ENCODE peak calls at places on chromosomes 13 and 19, in four cellular contexts. One of them, this sample, is unnamed.

GRCh38 chr13:110408286-110408685 is 101.2 kb downstream of the COL4A2 start:
- DNase-seq in H1: no peak
- DNase-seq in GM12878: no peak
- DNase-seq in K562: no peak
- DNase-seq in this sample: no peak

GRCh38 chr19:40294560-40294959 is 9.4 kb upstream of the AKT2 start:
- DNase-seq in H1: no peak
- DNase-seq in K562: no peak
- DNase-seq in GM12878: no peak
- DNase-seq in this sample: no peak

GRCh38 chr13:27425151-27425917 is 915 bp downstream of the GTF3A start:
- DNase-seq in H1: no peak
- DNase-seq in GM12878: no peak
- DNase-seq in K562: no peak
- DNase-seq in this sample: no peak

GRCh38 chr13:106003651-106004050 is 531.8 kb downstream of the EFNB2 start:
- DNase-seq in GM12878: no peak
- DNase-seq in K562: no peak
- DNase-seq in H1: no peak
- DNase-seq in this sample: no peak

GRCh38 chr19:30206187-30206586 is 166.0 kb upstream of the ZNF536 start:
- DNase-seq in GM12878: no peak
- DNase-seq in H1: no peak
- DNase-seq in K562: no peak
- DNase-seq in this sample: no peak

GRCh38 chr13:95083758-95084157 is 217.5 kb downstream of the ABCC4 start:
- DNase-seq in H1: no peak
- DNase-seq in K562: no peak
- DNase-seq in GM12878: no peak
- DNase-seq in this sample: peak

GRCh38 chr13:109626386-109627171 is 159.8 kb downstream of the IRS2 start:
- DNase-seq in GM12878: no peak
- DNase-seq in H1: no peak
- DNase-seq in K562: no peak
- DNase-seq in this sample: no peak

GRCh38 chr13:95492044-95492801 is 60.3 kb upstream of the CLDN10 start:
- DNase-seq in K562: no peak
- DNase-seq in H1: no peak
- DNase-seq in GM12878: no peak
- DNase-seq in this sample: no peak

GRCh38 chr19:15860522-15860921 is 37.4 kb downstream of the CYP4F2 start:
- DNase-seq in GM12878: no peak
- DNase-seq in H1: no peak
- DNase-seq in K562: no peak
- DNase-seq in this sample: no peak

GRCh38 chr13:34430294-34430693 is 511.8 kb upstream of the NBEA start:
- DNase-seq in GM12878: no peak
- DNase-seq in K562: no peak
- DNase-seq in H1: no peak
- DNase-seq in this sample: peak

GRCh38 chr13:30394798-30395191 is 27.5 kb upstream of the UBE2L5 start:
- DNase-seq in H1: no peak
- DNase-seq in GM12878: peak
- DNase-seq in K562: no peak
- DNase-seq in this sample: peak

GRCh38 chr13:89465366-89465765 is 1794.2 kb downstream of the SLITRK5 start:
- DNase-seq in H1: no peak
- DNase-seq in GM12878: peak
- DNase-seq in K562: no peak
- DNase-seq in this sample: no peak

GRCh38 chr19:47991191-47991808 is 670 bp downstream of the BSPH1 start:
- DNase-seq in H1: no peak
- DNase-seq in K562: no peak
- DNase-seq in GM12878: no peak
- DNase-seq in this sample: no peak

GRCh38 chr19:10193666-10194499 is 870 bp downstream of the DNMT1 start:
- DNase-seq in H1: no peak
- DNase-seq in GM12878: no peak
- DNase-seq in K562: peak
- DNase-seq in this sample: peak
- TF ChIP-seq USF2 in H1: no peak
- TF ChIP-seq USF2 in GM12878: no peak
- TF ChIP-seq USF2 in K562: no peak
- TF ChIP-seq USF2 in this sample: no peak

DNA sequence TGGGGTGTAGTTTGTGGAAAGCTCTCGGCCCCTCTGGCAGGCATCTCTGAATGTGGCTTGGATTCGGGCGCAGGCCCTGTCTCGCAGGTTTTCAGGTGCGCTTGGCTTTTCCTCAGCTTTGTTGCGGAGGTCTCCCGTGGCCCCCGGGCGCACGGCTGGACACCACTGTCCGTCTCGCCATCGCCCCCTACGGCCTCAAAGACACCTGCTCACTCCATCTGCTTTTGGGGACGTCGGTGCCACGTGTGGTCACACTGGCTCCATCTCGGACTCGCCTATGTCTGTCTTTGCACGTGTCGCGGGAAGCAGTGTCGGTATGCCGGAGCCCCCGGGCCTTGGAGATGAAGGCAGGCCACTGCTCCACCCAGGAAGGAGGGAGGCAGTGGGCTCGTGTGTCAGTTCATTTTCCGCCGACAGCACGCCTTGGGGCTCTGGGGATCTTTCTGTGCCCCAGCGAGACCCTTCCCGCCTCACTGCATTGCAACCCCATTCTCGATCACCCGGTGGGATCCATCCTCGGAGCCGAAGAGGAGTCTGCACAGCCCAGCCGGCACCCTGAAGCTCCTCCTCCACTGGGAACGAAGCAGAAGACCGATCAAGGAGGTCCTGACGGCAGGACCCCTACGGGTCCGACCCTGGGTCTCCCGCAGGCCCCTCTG is 42.1 kb downstream of the ZNF146 start:
- DNase-seq in H1: no peak
- DNase-seq in K562: no peak
- DNase-seq in GM12878: no peak
- DNase-seq in this sample: no peak
- TF ChIP-seq CHD1 in H1: no peak
- TF ChIP-seq CHD1 in K562: no peak
- TF ChIP-seq CHD1 in GM12878: no peak
- TF ChIP-seq CHD1 in this sample: no peak

DNA sequence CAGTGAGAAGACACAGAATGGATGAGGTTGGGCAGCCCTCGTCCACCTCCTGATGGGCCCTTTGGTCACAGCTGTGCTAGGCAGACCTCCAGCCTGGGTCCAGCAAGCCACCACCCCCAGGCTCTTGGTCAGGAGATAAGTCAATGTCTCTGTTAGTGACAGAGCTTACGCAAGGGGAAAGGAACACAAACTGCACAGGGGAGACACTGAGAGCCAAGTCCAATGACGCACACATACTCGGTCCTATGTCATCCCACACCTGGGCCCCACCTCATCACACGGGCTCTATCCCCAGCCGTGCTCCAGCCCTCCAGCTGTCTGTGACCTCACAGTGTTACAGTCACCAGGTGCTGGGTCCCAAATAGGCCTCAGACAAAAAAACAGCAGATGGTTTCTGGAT is 19.6 kb downstream of the PEPD start:
- DNase-seq in GM12878: no peak
- DNase-seq in K562: no peak
- DNase-seq in H1: no peak
- DNase-seq in this sample: no peak
- TF ChIP-seq USF2 in GM12878: no peak
- TF ChIP-seq USF2 in K562: no peak
- TF ChIP-seq USF2 in H1: no peak
- TF ChIP-seq USF2 in this sample: no peak

DNA sequence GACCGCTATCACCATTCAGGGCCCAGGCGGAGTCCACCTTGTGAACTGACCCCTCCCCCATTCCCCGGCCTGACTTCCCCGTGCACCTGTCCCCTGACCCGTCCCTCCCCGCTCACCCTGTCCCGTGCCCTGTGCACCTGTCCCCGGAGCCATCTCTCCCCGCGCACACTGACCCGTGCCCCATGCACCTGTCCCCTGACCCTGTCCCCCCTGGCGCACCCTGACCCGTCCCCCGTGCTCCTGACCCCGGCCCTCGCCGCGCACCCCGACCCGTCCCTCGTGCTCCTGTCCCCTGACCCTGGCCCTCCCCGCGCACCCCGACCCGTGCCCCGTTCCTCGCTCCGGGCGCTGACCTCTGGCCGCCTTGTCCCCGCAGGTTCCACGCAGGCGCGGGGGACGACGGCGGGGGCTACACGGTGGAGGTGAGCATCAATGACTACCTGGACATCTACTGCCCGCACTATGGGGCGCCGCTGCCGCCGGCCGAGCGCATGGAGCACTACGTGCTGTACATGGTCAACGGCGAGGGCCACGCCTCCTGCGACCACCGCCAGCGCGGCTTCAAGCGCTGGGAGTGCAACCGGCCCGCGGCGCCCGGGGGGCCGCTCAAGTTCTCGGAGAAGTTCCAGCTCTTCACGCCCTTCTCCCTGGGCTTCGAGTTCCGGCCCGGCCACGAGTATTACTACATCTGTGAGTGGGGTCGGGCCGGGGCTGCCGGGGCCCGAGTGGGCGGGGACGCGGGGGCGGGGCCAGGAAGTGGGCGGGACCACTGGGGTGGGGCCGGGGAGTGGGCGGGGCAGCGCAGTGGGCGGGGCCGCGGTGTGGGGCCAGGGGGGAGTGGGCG is 9.7 kb downstream of the EFNA2 start:
- DNase-seq in H1: no peak
- DNase-seq in GM12878: no peak
- DNase-seq in K562: peak
- DNase-seq in this sample: no peak
- TF ChIP-seq CHD1 in H1: no peak
- TF ChIP-seq CHD1 in GM12878: no peak
- TF ChIP-seq CHD1 in K562: no peak
- TF ChIP-seq CHD1 in this sample: no peak

GRCh38 chr19:34393629-34394028 is 10.6 kb upstream of the PDCD2L start:
- DNase-seq in H1: no peak
- DNase-seq in GM12878: no peak
- DNase-seq in K562: no peak
- DNase-seq in this sample: no peak
- TF ChIP-seq USF2 in H1: no peak
- TF ChIP-seq USF2 in GM12878: no peak
- TF ChIP-seq USF2 in K562: no peak
- TF ChIP-seq USF2 in this sample: no peak

GRCh38 chr19:49261602-49262001 is 63.4 kb downstream of the SLC6A16 start:
- DNase-seq in H1: no peak
- DNase-seq in GM12878: no peak
- DNase-seq in K562: no peak
- DNase-seq in this sample: no peak
- TF ChIP-seq CHD1 in H1: no peak
- TF ChIP-seq CHD1 in GM12878: no peak
- TF ChIP-seq CHD1 in K562: no peak
- TF ChIP-seq CHD1 in this sample: no peak

GRCh38 chr19:55377356-55378131 is 918 bp downstream of the TMEM190 start:
- DNase-seq in K562: no peak
- DNase-seq in H1: no peak
- DNase-seq in GM12878: no peak
- DNase-seq in this sample: no peak
- TF ChIP-seq USF2 in K562: no peak
- TF ChIP-seq USF2 in H1: no peak
- TF ChIP-seq USF2 in GM12878: no peak
- TF ChIP-seq USF2 in this sample: no peak

GRCh38 chr13:100234006-100234405 is 145.1 kb downstream of the PCCA start:
- DNase-seq in K562: no peak
- DNase-seq in H1: no peak
- DNase-seq in GM12878: no peak
- DNase-seq in this sample: no peak

GRCh38 chr13:100240109-100240779 is 151.4 kb downstream of the PCCA start:
- DNase-seq in K562: no peak
- DNase-seq in GM12878: no peak
- DNase-seq in H1: no peak
- DNase-seq in this sample: peak

GRCh38 chr13:100234524-100235136 is 145.7 kb downstream of the PCCA start:
- DNase-seq in K562: no peak
- DNase-seq in GM12878: no peak
- DNase-seq in H1: no peak
- DNase-seq in this sample: peak

GRCh38 chr13:100230813-100231575 is 142.1 kb downstream of the PCCA start:
- DNase-seq in GM12878: no peak
- DNase-seq in H1: no peak
- DNase-seq in K562: no peak
- DNase-seq in this sample: no peak

GRCh38 chr13:100235311-100235901 is 146.5 kb downstream of the PCCA start:
- DNase-seq in GM12878: no peak
- DNase-seq in H1: no peak
- DNase-seq in K562: peak
- DNase-seq in this sample: peak
- TF ChIP-seq CHD1 in GM12878: no peak
- TF ChIP-seq CHD1 in H1: no peak
- TF ChIP-seq CHD1 in K562: no peak
- TF ChIP-seq CHD1 in this sample: no peak

GRCh38 chr19:49845433-49845832 is 5.5 kb upstream of the PTOV1 start:
- DNase-seq in H1: no peak
- DNase-seq in GM12878: no peak
- DNase-seq in K562: no peak
- DNase-seq in this sample: peak
- TF ChIP-seq USF2 in H1: no peak
- TF ChIP-seq USF2 in GM12878: no peak
- TF ChIP-seq USF2 in K562: no peak
- TF ChIP-seq USF2 in this sample: no peak